ENCODE peak calls at places on chromosomes 12 and 14, in five cellular contexts. One of them, this sample, is unnamed.

GRCh38 chr12:87216436-87216835 is 812.8 kb downstream of the C12orf50 start:
- DNase-seq in HepG2: no peak
- DNase-seq in BE2C: no peak
- DNase-seq in gastrocnemius medialis: no peak
- DNase-seq in uterus: no peak
- DNase-seq in this sample: no peak

GRCh38 chr12:84128117-84128991 is 784.2 kb downstream of the SLC6A15 start:
- DNase-seq in uterus: no peak
- DNase-seq in HepG2: no peak
- DNase-seq in gastrocnemius medialis: no peak
- DNase-seq in BE2C: no peak
- DNase-seq in this sample: no peak

GRCh38 chr14:24986206-24986893 is 63.6 kb downstream of the STXBP6 start:
- DNase-seq in HepG2: no peak
- DNase-seq in BE2C: no peak
- DNase-seq in gastrocnemius medialis: peak; percentile 18
- DNase-seq in uterus: no peak
- DNase-seq in this sample: no peak

GRCh38 chr12:32264995-32265394 is 134.4 kb upstream of the FGD4 start:
- DNase-seq in uterus: peak; percentile 29
- DNase-seq in HepG2: no peak
- DNase-seq in gastrocnemius medialis: no peak
- DNase-seq in BE2C: no peak
- DNase-seq in this sample: no peak

GRCh38 chr12:11807453-11807852 is 158.0 kb downstream of the ETV6 start:
- DNase-seq in gastrocnemius medialis: no peak
- DNase-seq in HepG2: no peak
- DNase-seq in BE2C: no peak
- DNase-seq in uterus: no peak
- DNase-seq in this sample: no peak

GRCh38 chr12:48143898-48144297 is 13.4 kb downstream of the ASB8 start:
- DNase-seq in HepG2: no peak
- DNase-seq in uterus: no peak
- DNase-seq in gastrocnemius medialis: no peak
- DNase-seq in BE2C: no peak
- DNase-seq in this sample: no peak

GRCh38 chr14:38944691-38945090 is 158.3 kb downstream of the SEC23A start:
- DNase-seq in BE2C: no peak
- DNase-seq in HepG2: no peak
- DNase-seq in uterus: no peak
- DNase-seq in gastrocnemius medialis: no peak
- DNase-seq in this sample: no peak

GRCh38 chr12:6838854-6839253 is 1.9 kb upstream of the GNB3 start:
- DNase-seq in uterus: no peak
- DNase-seq in BE2C: no peak
- DNase-seq in HepG2: no peak
- DNase-seq in gastrocnemius medialis: no peak
- DNase-seq in this sample: no peak

GRCh38 chr12:2288001-2288400 is 235.2 kb downstream of the CACNA1C start:
- DNase-seq in uterus: no peak
- DNase-seq in HepG2: no peak
- DNase-seq in gastrocnemius medialis: no peak
- DNase-seq in BE2C: no peak
- DNase-seq in this sample: no peak

GRCh38 chr14:93086441-93087055 is 29.2 kb downstream of the ITPK1 start:
- DNase-seq in BE2C: no peak
- DNase-seq in gastrocnemius medialis: no peak
- DNase-seq in HepG2: no peak
- DNase-seq in uterus: no peak
- DNase-seq in this sample: peak; percentile 43

GRCh38 chr14:99207456-99207855 is 64.5 kb downstream of the BCL11B start:
- DNase-seq in uterus: no peak
- DNase-seq in HepG2: no peak
- DNase-seq in gastrocnemius medialis: no peak
- DNase-seq in BE2C: no peak
- DNase-seq in this sample: no peak

GRCh38 chr14:33842299-33842698 is 108.6 kb downstream of the EGLN3 start:
- DNase-seq in gastrocnemius medialis: no peak
- DNase-seq in BE2C: no peak
- DNase-seq in HepG2: no peak
- DNase-seq in uterus: no peak
- DNase-seq in this sample: peak; percentile 13

GRCh38 chr12:113030875-113031525 is 25.5 kb upstream of the DTX1 start:
- DNase-seq in gastrocnemius medialis: no peak
- DNase-seq in BE2C: peak; percentile 72
- DNase-seq in HepG2: peak; percentile 45
- DNase-seq in uterus: no peak
- DNase-seq in this sample: no peak

GRCh38 chr14:24690492-24690891 is 56.5 kb upstream of the GZMB start:
- DNase-seq in BE2C: no peak
- DNase-seq in gastrocnemius medialis: no peak
- DNase-seq in HepG2: no peak
- DNase-seq in uterus: no peak
- DNase-seq in this sample: no peak

GRCh38 chr12:99212275-99212674 is 435.3 kb upstream of the GARIN6 start:
- DNase-seq in BE2C: no peak
- DNase-seq in gastrocnemius medialis: no peak
- DNase-seq in uterus: no peak
- DNase-seq in HepG2: peak; percentile 36
- DNase-seq in this sample: no peak

GRCh38 chr12:55929306-55929791 is 1.6 kb upstream of the DGKA start:
- DNase-seq in HepG2: no peak
- DNase-seq in BE2C: no peak
- DNase-seq in uterus: no peak
- DNase-seq in gastrocnemius medialis: peak; percentile 21
- DNase-seq in this sample: no peak

GRCh38 chr12:72271401-72271740 is 799 bp upstream of the TRHDE start:
- DNase-seq in uterus: no peak
- DNase-seq in gastrocnemius medialis: no peak
- DNase-seq in BE2C: no peak
- DNase-seq in HepG2: no peak
- DNase-seq in this sample: no peak

GRCh38 chr12:48800971-48801370 is 12.1 kb upstream of the ADCY6 start:
- DNase-seq in HepG2: no peak
- DNase-seq in gastrocnemius medialis: no peak
- DNase-seq in BE2C: no peak
- DNase-seq in uterus: no peak
- DNase-seq in this sample: no peak

GRCh38 chr12:110778801-110779577 is 36.3 kb upstream of the PPP1CC start:
- DNase-seq in HepG2: no peak
- DNase-seq in gastrocnemius medialis: no peak
- DNase-seq in BE2C: no peak
- DNase-seq in uterus: no peak
- DNase-seq in this sample: no peak

GRCh38 chr14:33186656-33187055 is 248.0 kb downstream of the NPAS3 start:
- DNase-seq in gastrocnemius medialis: no peak
- DNase-seq in BE2C: no peak
- DNase-seq in uterus: no peak
- DNase-seq in HepG2: no peak
- DNase-seq in this sample: no peak

GRCh38 chr12:7984900-7985299 is 47.6 kb upstream of the FOXJ2 start:
- DNase-seq in uterus: no peak
- DNase-seq in BE2C: no peak
- DNase-seq in gastrocnemius medialis: no peak
- DNase-seq in HepG2: no peak
- DNase-seq in this sample: no peak

GRCh38 chr12:87368259-87368658 is 660.9 kb downstream of the C12orf50 start:
- DNase-seq in HepG2: no peak
- DNase-seq in gastrocnemius medialis: no peak
- DNase-seq in uterus: no peak
- DNase-seq in BE2C: no peak
- DNase-seq in this sample: no peak

GRCh38 chr12:78864483-78865296 is at the start of gene SYT1:
- DNase-seq in gastrocnemius medialis: no peak
- DNase-seq in HepG2: no peak
- DNase-seq in BE2C: peak; percentile 97
- DNase-seq in uterus: peak; percentile 87
- DNase-seq in this sample: peak; percentile 70

GRCh38 chr14:84017533-84017932 is 1512.4 kb upstream of the FLRT2 start:
- DNase-seq in HepG2: no peak
- DNase-seq in gastrocnemius medialis: no peak
- DNase-seq in BE2C: no peak
- DNase-seq in uterus: no peak
- DNase-seq in this sample: no peak

GRCh38 chr12:72141381-72141780 is 130.8 kb upstream of the TRHDE start:
- DNase-seq in BE2C: no peak
- DNase-seq in uterus: no peak
- DNase-seq in HepG2: peak; percentile 5
- DNase-seq in gastrocnemius medialis: no peak
- DNase-seq in this sample: no peak

GRCh38 chr12:1841606-1842182 is 21.3 kb downstream of the LRTM2 start:
- DNase-seq in HepG2: no peak
- DNase-seq in uterus: no peak
- DNase-seq in BE2C: no peak
- DNase-seq in gastrocnemius medialis: no peak
- DNase-seq in this sample: no peak

GRCh38 chr14:58637040-58637390 is 747 bp upstream of the DACT1 start:
- DNase-seq in gastrocnemius medialis: no peak
- DNase-seq in HepG2: no peak
- DNase-seq in BE2C: no peak
- DNase-seq in uterus: peak; percentile 59
- DNase-seq in this sample: peak; percentile 45

GRCh38 chr12:14950421-14950820 is 11.0 kb downstream of the ARHGDIB start:
- DNase-seq in gastrocnemius medialis: no peak
- DNase-seq in BE2C: no peak
- DNase-seq in HepG2: no peak
- DNase-seq in uterus: no peak
- DNase-seq in this sample: no peak

GRCh38 chr12:2667716-2668440 is 126.9 kb upstream of the FKBP4 start:
- DNase-seq in gastrocnemius medialis: no peak
- DNase-seq in BE2C: no peak
- DNase-seq in HepG2: no peak
- DNase-seq in uterus: peak; percentile 7
- DNase-seq in this sample: no peak

GRCh38 chr14:54048736-54049135 is 92.1 kb upstream of the BMP4 start:
- DNase-seq in gastrocnemius medialis: no peak
- DNase-seq in HepG2: peak; percentile 92
- DNase-seq in BE2C: no peak
- DNase-seq in uterus: no peak
- DNase-seq in this sample: no peak

GRCh38 chr12:52164624-52165023 is 27.2 kb downstream of the KRT80 start:
- DNase-seq in HepG2: peak; percentile 43
- DNase-seq in BE2C: no peak
- DNase-seq in uterus: no peak
- DNase-seq in gastrocnemius medialis: no peak
- DNase-seq in this sample: peak; percentile 19

GRCh38 chr12:110312581-110313360 is 31.7 kb downstream of the ATP2A2 start:
- DNase-seq in BE2C: no peak
- DNase-seq in gastrocnemius medialis: peak; percentile 44
- DNase-seq in uterus: peak; percentile 46
- DNase-seq in HepG2: no peak
- DNase-seq in this sample: no peak

GRCh38 chr12:32671930-32672785 is 6.9 kb upstream of the DNM1L start:
- DNase-seq in uterus: peak; percentile 43
- DNase-seq in gastrocnemius medialis: no peak
- DNase-seq in HepG2: peak; percentile 51
- DNase-seq in BE2C: peak; percentile 65
- DNase-seq in this sample: no peak

DNA sequence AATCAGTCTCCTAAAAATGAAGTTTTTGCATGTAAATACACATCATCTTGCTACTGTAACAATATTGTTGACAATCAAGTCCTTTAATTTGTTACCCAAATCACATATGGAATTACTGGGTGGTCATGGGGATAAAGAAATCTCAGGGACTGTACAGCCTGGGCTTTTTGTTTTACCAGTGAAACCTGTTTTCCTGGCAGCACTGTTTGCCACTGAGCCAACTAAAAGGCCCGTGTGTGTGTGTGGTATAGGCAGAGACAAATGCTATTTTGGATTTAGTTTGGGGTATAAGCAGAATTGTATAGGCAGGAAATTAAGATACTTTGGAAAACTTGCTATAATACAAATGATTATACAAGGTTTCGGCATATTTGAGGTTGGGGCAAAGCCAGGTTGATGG is 5.7 kb downstream of the NUP37 start:
- DNase-seq in uterus: no peak
- DNase-seq in gastrocnemius medialis: no peak
- DNase-seq in BE2C: no peak
- DNase-seq in HepG2: no peak
- DNase-seq in this sample: no peak
- H3K4me3 ChIP-seq in uterus: no peak overlapping the region
- H3K4me3 ChIP-seq in gastrocnemius medialis: no peak overlapping the region
- H3K4me3 ChIP-seq in BE2C: no peak overlapping the region
- H3K4me3 ChIP-seq in HepG2: no peak overlapping the region
- H3K4me3 ChIP-seq in this sample: no peak overlapping the region

GRCh38 chr14:22429546-22429945 is 159.5 kb downstream of the DAD1 start:
- DNase-seq in BE2C: no peak
- DNase-seq in HepG2: no peak
- DNase-seq in gastrocnemius medialis: no peak
- DNase-seq in uterus: no peak
- DNase-seq in this sample: no peak

GRCh38 chr14:22433059-22433458 is 156.0 kb downstream of the DAD1 start:
- DNase-seq in gastrocnemius medialis: no peak
- DNase-seq in HepG2: no peak
- DNase-seq in BE2C: no peak
- DNase-seq in uterus: no peak
- DNase-seq in this sample: no peak

GRCh38 chr14:22432348-22432976 is 156.6 kb downstream of the DAD1 start:
- DNase-seq in HepG2: no peak
- DNase-seq in gastrocnemius medialis: peak; percentile 16
- DNase-seq in uterus: peak; percentile 62
- DNase-seq in BE2C: peak; percentile 15
- DNase-seq in this sample: no peak

GRCh38 chr14:22434901-22435565 is 154.0 kb downstream of the DAD1 start:
- DNase-seq in BE2C: no peak
- DNase-seq in gastrocnemius medialis: no peak
- DNase-seq in uterus: no peak
- DNase-seq in HepG2: no peak
- DNase-seq in this sample: no peak

DNA sequence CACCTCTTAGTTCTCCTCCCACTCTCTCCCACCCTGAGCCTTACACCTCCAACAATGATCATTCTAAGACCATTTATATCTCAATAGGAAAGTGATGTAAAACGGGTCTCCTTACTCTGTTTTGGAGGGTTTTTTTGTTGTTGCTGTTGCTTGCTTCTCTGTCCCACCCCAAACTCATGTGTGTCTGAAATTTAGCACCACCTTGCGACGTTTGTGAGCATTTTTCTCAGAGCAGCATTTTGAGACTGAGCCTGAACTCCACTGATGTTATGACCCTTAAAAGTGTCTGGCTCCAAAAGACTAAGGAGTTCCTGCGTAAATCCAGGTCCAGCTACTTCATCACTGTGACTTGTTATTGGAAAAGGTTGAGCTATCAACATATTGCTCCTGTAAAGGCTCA is 155.0 kb downstream of the DAD1 start:
- DNase-seq in BE2C: no peak
- DNase-seq in gastrocnemius medialis: no peak
- DNase-seq in uterus: no peak
- DNase-seq in HepG2: peak; percentile 47
- DNase-seq in this sample: no peak
- TF ChIP-seq CTCF in BE2C: peak; percentile 34
- TF ChIP-seq CTCF in gastrocnemius medialis: no peak
- TF ChIP-seq CTCF in uterus: no peak
- TF ChIP-seq CTCF in HepG2: peak; percentile 68
- TF ChIP-seq CTCF in this sample: no peak

GRCh38 chr14:79051711-79052094 is 881.5 kb downstream of the NRXN3 start:
- DNase-seq in HepG2: no peak
- DNase-seq in gastrocnemius medialis: no peak
- DNase-seq in BE2C: no peak
- DNase-seq in uterus: no peak
- DNase-seq in this sample: no peak
- H3K4me1 ChIP-seq in HepG2: no peaks in the 10 kb centered on the region
- H3K4me1 ChIP-seq in gastrocnemius medialis: no peaks in the 10 kb centered on the region
- H3K4me1 ChIP-seq in BE2C: no peaks in the 10 kb centered on the region
- H3K4me1 ChIP-seq in uterus: no peaks in the 10 kb centered on the region
- H3K4me1 ChIP-seq in this sample: no peaks in the 10 kb centered on the region

GRCh38 chr14:69571879-69572633 is 2.6 kb downstream of the CCDC177 start:
- DNase-seq in BE2C: no peak
- DNase-seq in HepG2: peak; percentile 17
- DNase-seq in uterus: no peak
- DNase-seq in gastrocnemius medialis: no peak
- DNase-seq in this sample: peak; percentile 76
- H3K4me3 ChIP-seq in BE2C: no peak overlapping the region
- H3K4me3 ChIP-seq in HepG2: peak overlapping the region; percentile 22
- H3K4me3 ChIP-seq in uterus: peak overlapping the region; percentile 11
- H3K4me3 ChIP-seq in gastrocnemius medialis: peak overlapping the region; percentile 38
- H3K4me3 ChIP-seq in this sample: peak overlapping the region; percentile 15